ENCODE peak calls at places on chromosomes 2 and 18, in six cellular contexts. T, K, U, A, F and I are unnamed samples.

GRCh38 chr2:166419616-166419934 is 43.8 kb upstream of the SCN9A start:
- DNase-seq in T (peak; percentile 78), F (peak; percentile 72), A (peak; percentile 23), K (no peak), U (no peak), I (no peak)

GRCh38 chr18:10271481-10271880 is 183.0 kb upstream of the APCDD1 start:
- DNase-seq in U (no peak), K (no peak), F (no peak), T (no peak), A (no peak), I (no peak)

GRCh38 chr18:79779021-79779699 is 18.6 kb upstream of the KCNG2 start:
- DNase-seq in A (no peak), T (no peak), K (no peak), U (no peak), F (no peak), I (no peak)

GRCh38 chr18:63564576-63564975 is 22.4 kb downstream of the SERPINB12 start:
- DNase-seq in K (no peak), T (no peak), U (no peak), A (no peak), F (no peak), I (no peak)

GRCh38 chr18:60892441-60892840 is 440.8 kb upstream of the CDH20 start:
- DNase-seq in F (peak; percentile 43), T (peak; percentile 47), K (no peak), A (no peak), U (no peak), I (no peak)

GRCh38 chr2:128404709-128405466 is 86.2 kb upstream of the HS6ST1 start:
- DNase-seq in K (no peak), F (no peak), T (no peak), A (no peak), U (no peak), I (no peak)

GRCh38 chr2:3519255-3520190 is at the start of gene ADI1:
- DNase-seq in K (peak; percentile 84), A (peak; percentile 23), F (peak; percentile 82), U (peak; percentile 86), T (peak; percentile 82), I (peak; percentile 88)

GRCh38 chr2:39642054-39642742 is 23.5 kb upstream of the TMEM178A start:
- DNase-seq in U (no peak), F (peak; percentile 85), K (no peak), T (peak; percentile 82), A (no peak), I (no peak)

GRCh38 chr2:109373791-109374547 is 239.8 kb downstream of the SEPTIN10 start:
- DNase-seq in T (no peak), A (no peak), K (no peak), U (no peak), F (no peak), I (no peak)

GRCh38 chr2:178190938-178191910 is 3.1 kb upstream of the OSBPL6 start:
- DNase-seq in K (no peak), T (peak; percentile 19), F (no peak), U (peak; percentile 3), A (no peak), I (peak; percentile 35)

GRCh38 chr2:121205321-121205942 is 79.6 kb downstream of the TFCP2L1 start:
- DNase-seq in U (no peak), K (no peak), T (no peak), A (no peak), F (peak; percentile 21), I (no peak)

GRCh38 chr2:217964255-217964654 is 38.5 kb downstream of the TNS1 start:
- DNase-seq in U (no peak), T (peak; percentile 33), A (no peak), K (no peak), F (peak; percentile 5), I (no peak)

GRCh38 chr2:143229952-143230351 is 100.7 kb downstream of the ARHGAP15 start:
- DNase-seq in K (no peak), U (no peak), F (no peak), A (no peak), T (no peak), I (no peak)

GRCh38 chr2:120436460-120436739 is 90.5 kb downstream of the INHBB start:
- DNase-seq in F (no peak), U (no peak), T (no peak), A (no peak), K (no peak), I (no peak)

GRCh38 chr2:40554665-40555294 is 102.9 kb upstream of the SLC8A1 start:
- DNase-seq in K (peak; percentile 15), F (peak; percentile 50), T (peak; percentile 69), U (peak; percentile 67), A (no peak), I (peak; percentile 22)

GRCh38 chr2:226802573-226802972 is 3.0 kb upstream of the IRS1 start:
- DNase-seq in T (peak; percentile 96), U (no peak), A (peak; percentile 73), F (peak; percentile 83), K (peak; percentile 56), I (peak; percentile 65)

GRCh38 chr2:201452058-201452736 is 657 bp downstream of the STRADB start:
- DNase-seq in U (no peak), K (no peak), F (no peak), A (no peak), T (no peak), I (no peak)

GRCh38 chr2:133717497-133717896 is 149.2 kb upstream of the NCKAP5 start:
- DNase-seq in U (no peak), A (no peak), K (no peak), T (no peak), F (peak; percentile 19), I (no peak)

GRCh38 chr2:112959109-112959591 is 18.7 kb upstream of the IL36G start:
- DNase-seq in F (no peak), K (no peak), T (peak; percentile 16), U (no peak), A (no peak), I (no peak)

GRCh38 chr2:201182650-201183372 is at the start of gene CASP10:
- DNase-seq in A (peak; percentile 28), T (peak; percentile 86), K (peak; percentile 67), F (peak; percentile 19), U (peak; percentile 28), I (peak; percentile 69)

GRCh38 chr2:181895788-181896187 is 4.3 kb downstream of the ITPRID2 start:
- DNase-seq in K (no peak), F (no peak), U (no peak), T (no peak), A (no peak), I (no peak)
- TF ChIP-seq CTCF in K (no peak), F (no peak), U (no peak), T (no peak), A (no peak), I (no peak)

GRCh38 chr2:37291680-37292079 is 33.0 kb downstream of the PRKD3 start:
- DNase-seq in T (no peak), A (no peak), U (no peak), F (no peak), K (no peak), I (no peak)

GRCh38 chr2:37282746-37283145 is 41.9 kb downstream of the PRKD3 start:
- DNase-seq in T (peak; percentile 71), A (no peak), F (no peak), U (no peak), K (no peak), I (no peak)

GRCh38 chr2:37284386-37284785 is 40.2 kb downstream of the PRKD3 start:
- DNase-seq in K (no peak), A (no peak), U (no peak), T (peak; percentile 45), F (no peak), I (no peak)

GRCh38 chr2:37283207-37283606 is 41.4 kb downstream of the PRKD3 start:
- DNase-seq in A (peak; percentile 46), F (peak; percentile 89), T (peak; percentile 90), U (no peak), K (no peak), I (no peak)

GRCh38 chr2:37287966-37288365 is 36.7 kb downstream of the PRKD3 start:
- DNase-seq in F (no peak), U (peak; percentile 44), T (no peak), A (no peak), K (peak; percentile 20), I (peak; percentile 17)
- TF ChIP-seq CTCF in F (no peak), U (peak; percentile 25), T (no peak), A (no peak), K (peak; percentile 44), I (no peak)

DNA sequence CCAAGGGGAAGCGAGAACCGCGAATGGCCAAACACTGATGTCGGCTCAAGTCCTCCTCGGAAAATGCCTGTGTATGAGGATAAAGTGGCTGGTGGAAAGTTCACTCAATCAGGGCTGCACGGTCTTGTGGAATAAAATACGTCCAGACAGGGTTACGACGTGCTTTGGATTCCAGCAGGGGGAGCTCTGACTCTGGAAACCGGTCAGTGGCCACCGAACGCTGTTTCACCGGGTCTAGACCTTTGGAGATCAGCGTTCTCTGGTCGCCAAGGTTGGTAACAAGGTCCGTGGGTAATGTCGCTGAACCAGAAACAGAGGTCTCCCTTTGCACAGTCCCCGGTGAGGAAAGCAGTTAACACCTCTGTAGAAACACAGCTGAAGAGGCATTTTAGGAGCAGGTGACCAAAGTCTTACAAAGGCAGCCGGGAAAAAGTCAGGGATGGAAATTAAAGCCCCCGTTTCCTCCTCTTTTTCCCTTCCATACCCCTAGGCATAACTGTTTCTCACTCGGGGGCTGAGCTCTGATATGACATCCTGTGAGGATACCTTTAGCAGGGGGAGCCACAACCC is 47.8 kb downstream of the CDCA7 start:
- DNase-seq in K (peak; percentile 76), U (peak; percentile 84), A (peak; percentile 64), T (peak; percentile 87), F (peak; percentile 82), I (peak; percentile 81)
- TF ChIP-seq CTCF in K (peak; percentile 79), U (peak; percentile 81), A (peak; percentile 86), T (peak; percentile 94), F (peak; percentile 83), I (peak; percentile 81)

GRCh38 chr2:242027676-242028450 is 158.3 kb downstream of the RTP5 start:
- DNase-seq in U (no peak), T (no peak), K (no peak), A (no peak), F (no peak), I (no peak)

GRCh38 chr2:242031481-242032019 is 162.0 kb downstream of the RTP5 start:
- DNase-seq in T (peak; percentile 52), F (peak; percentile 85), U (peak; percentile 60), K (no peak), A (peak; percentile 35), I (no peak)

GRCh38 chr2:242030226-242030575 is 160.7 kb downstream of the RTP5 start:
- DNase-seq in K (no peak), F (no peak), U (no peak), A (no peak), T (no peak), I (no peak)

GRCh38 chr2:242030858-242031257 is 161.3 kb downstream of the RTP5 start:
- DNase-seq in U (no peak), T (no peak), F (no peak), A (no peak), K (no peak), I (no peak)

DNA sequence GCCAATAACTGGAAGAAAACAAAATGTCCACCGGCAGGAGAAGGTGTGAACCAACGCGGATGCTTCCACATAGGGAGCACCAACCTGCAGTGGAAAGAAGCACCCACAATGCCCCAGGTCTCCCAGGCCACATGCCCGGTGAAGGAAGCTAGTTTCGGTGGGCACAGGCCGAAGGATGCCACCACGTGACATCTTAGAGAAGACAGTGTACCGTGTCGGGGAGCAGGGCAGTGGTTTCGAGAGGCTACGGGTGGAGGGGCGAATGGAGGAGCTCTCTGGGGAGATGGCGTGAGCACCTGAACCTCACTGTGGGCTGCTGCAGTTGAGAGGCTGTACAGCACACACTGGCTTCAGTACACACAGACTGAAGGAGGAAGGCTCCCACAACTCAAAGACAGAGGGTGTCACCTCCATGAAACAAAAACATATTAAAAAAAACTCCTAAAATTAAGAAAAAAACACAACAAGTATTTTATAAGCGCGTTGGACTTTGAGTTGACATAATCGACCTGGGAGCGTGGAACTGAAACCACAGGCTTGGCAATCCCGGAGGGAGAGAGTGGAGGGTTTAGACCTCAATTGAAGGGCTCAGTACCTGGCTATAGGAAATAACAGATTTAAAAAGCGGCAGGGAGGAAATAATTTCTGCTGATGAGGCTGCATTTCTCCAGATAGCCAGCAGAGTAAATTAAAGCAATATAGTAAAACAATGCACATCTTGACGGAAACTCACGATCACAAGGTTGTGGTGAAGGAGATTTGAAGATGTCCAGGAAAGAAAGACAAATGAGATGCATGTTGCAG is 160.1 kb downstream of the RTP5 start:
- DNase-seq in T (no peak), U (no peak), A (no peak), F (no peak), K (no peak), I (no peak)
- TF ChIP-seq CTCF in T (no peak), U (peak; percentile 16), A (no peak), F (no peak), K (no peak), I (no peak)